ENCODE peak calls at places on chromosomes 5 and 9, in nine cellular contexts. H is body of pancreas, I is adrenal gland, D is uterus, C is heart left ventricle, V is HCT116, O is sigmoid colon, S is suprapubic skin, A is ovary. F is an unnamed sample.

GRCh38 chr5:87400305-87400899 is 12.3 kb downstream of the CCNH start:
- DNase-seq in S (no peak), C (no peak), V (peak), I (no peak), H (no peak), A (no peak), O (no peak), D (no peak), F (no peak)

GRCh38 chr9:96006296-96006890 is 130.9 kb downstream of the ERCC6L2 start:
- DNase-seq in S (no peak), C (no peak), A (no peak), V (no peak), O (no peak), D (no peak), I (no peak), H (no peak), F (no peak)

GRCh38 chr9:107348836-107349235 is 65.8 kb downstream of the RAD23B start:
- DNase-seq in A (no peak), I (no peak), H (no peak), V (no peak), C (no peak), S (no peak), D (no peak), O (no peak), F (no peak)

GRCh38 chr5:66408561-66408960 is 187.6 kb upstream of the MAST4 start:
- DNase-seq in D (no peak), I (no peak), H (no peak), O (no peak), V (no peak), C (no peak), A (no peak), S (no peak), F (no peak)

GRCh38 chr9:134056483-134057310 is 11.1 kb downstream of the BRD3 start:
- DNase-seq in S (no peak), D (no peak), C (peak), O (peak), V (no peak), A (no peak), I (no peak), H (peak), F (peak)

GRCh38 chr5:161966544-161966943 is 101.0 kb upstream of the GABRG2 start:
- DNase-seq in A (no peak), V (no peak), H (no peak), I (no peak), C (no peak), D (no peak), O (no peak), S (no peak), F (no peak)

GRCh38 chr9:14652729-14653377 is 40.4 kb downstream of the ZDHHC21 start:
- DNase-seq in O (no peak), I (no peak), A (no peak), V (no peak), C (no peak), S (no peak), D (no peak), H (no peak), F (no peak)

GRCh38 chr5:67941750-67942450 is 273.7 kb upstream of the PIK3R1 start:
- DNase-seq in D (no peak), C (no peak), A (no peak), S (no peak), I (no peak), H (no peak), O (no peak), V (no peak), F (no peak)

GRCh38 chr9:126401107-126401506 is 74.5 kb downstream of the MVB12B start:
- DNase-seq in A (no peak), D (no peak), I (no peak), C (peak), H (no peak), O (no peak), S (no peak), V (no peak), F (no peak)

GRCh38 chr5:124661317-124662141 is 84.9 kb downstream of the ZNF608 start:
- DNase-seq in I (no peak), O (no peak), D (no peak), H (peak), C (no peak), V (peak), A (peak), S (no peak), F (no peak)

GRCh38 chr9:136327313-136327971 is at the start of gene GPSM1:
- DNase-seq in V (no peak), I (no peak), C (peak), S (no peak), O (peak), A (peak), D (peak), H (peak), F (no peak)

GRCh38 chr5:87787640-87788039 is 374.9 kb upstream of the CCNH start:
- DNase-seq in I (no peak), S (no peak), H (no peak), V (no peak), D (no peak), A (no peak), C (no peak), O (no peak), F (no peak)

GRCh38 chr5:95956900-95957293 is 4.8 kb downstream of the ELL2 start:
- DNase-seq in A (no peak), O (no peak), C (no peak), I (no peak), S (no peak), H (no peak), V (no peak), D (no peak), F (no peak)

GRCh38 chr9:136138566-136138965 is 19.9 kb upstream of the TMEM250 start:
- DNase-seq in C (no peak), A (no peak), H (no peak), V (peak), O (no peak), S (no peak), D (no peak), I (no peak), F (no peak)

GRCh38 chr5:156379198-156379597 is 52.2 kb downstream of the SGCD start:
- DNase-seq in A (no peak), C (no peak), H (no peak), D (no peak), O (no peak), V (no peak), S (no peak), I (no peak), F (no peak)

GRCh38 chr5:166499452-166500240 is 1791.8 kb upstream of the WWC1 start:
- DNase-seq in D (no peak), H (no peak), A (no peak), O (no peak), S (no peak), V (no peak), C (no peak), I (no peak), F (no peak)

DNA sequence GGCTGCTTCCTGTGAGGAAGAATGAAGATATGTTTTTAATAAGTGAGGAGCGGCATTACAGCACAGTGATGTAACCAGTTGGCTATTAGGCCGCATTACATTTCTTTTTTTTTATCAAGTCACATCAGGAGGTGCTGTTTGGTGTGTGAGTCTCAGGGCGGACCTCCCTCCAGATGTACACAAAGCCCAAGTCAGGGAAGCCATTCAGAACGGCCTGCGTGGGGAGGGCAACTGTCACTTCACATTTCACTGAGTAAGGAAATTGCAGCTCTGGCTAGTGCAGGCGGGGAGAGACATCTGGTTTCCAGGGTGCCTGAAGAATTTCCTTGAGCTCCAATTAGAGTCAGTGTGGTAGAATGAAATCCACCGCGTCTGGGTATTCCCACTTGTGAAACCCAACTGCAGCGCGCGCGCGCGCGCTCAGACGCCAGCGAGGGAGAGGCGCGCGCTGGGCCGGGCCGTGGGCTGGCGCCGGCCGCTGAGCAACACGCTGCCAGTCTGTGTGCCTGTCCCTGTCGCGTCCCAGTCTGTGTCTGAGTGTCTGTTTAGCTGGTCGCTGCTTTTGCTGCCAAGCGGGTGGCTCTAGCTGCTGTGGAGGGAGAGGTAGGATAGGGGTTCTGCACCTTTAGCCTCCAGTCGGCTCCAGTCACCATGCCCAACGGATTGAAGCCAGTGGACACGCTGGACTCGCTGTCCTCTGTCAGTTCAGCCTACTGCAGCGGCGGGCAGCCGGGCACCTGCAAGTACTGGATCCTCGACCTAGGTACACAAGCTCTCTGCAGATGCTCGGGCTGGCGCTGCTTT is 140.8 kb upstream of the OTULINL start:
- DNase-seq in D (peak), A (peak), H (no peak), S (no peak), O (peak), C (peak), V (no peak), I (no peak), F (no peak)
- TF ChIP-seq POLR2A in D (no peak), A (peak), H (peak), S (peak), O (peak), C (no peak), V (no peak), I (no peak), F (no peak)

DNA sequence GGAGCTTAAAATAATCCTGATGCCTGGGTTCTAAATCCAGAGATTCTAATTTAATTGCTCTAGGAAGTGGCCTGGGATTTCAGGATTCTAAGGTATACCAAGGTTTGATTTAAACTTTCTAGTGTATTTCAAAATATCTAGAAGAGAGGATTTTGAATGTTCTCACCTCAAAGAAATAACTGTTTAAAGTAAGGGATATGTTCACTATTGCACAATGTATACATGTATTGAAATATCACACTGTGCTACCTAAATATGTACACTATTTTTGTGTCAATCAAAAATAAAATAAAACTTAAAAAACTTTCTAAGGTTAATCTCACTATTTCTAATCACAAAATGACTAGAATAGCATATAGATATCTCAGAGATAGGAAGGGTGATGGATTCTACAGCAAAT is 34.0 kb downstream of the TNFSF8 start:
- DNase-seq in O (no peak), I (no peak), H (no peak), V (no peak), D (no peak), S (no peak), C (no peak), A (no peak), F (no peak)
- H3K27ac ChIP-seq in O (peak), I (no peak), H (no peak), V (no peak), D (no peak), S (no peak), C (no peak), A (no peak), F (no peak)

GRCh38 chr5:76775921-76776320 is 42.9 kb upstream of the F2RL1 start:
- DNase-seq in I (no peak), H (no peak), A (no peak), S (peak), D (no peak), O (no peak), C (no peak), V (no peak), F (no peak)
- TF ChIP-seq POLR2A in I (no peak), H (no peak), A (no peak), S (no peak), D (no peak), O (no peak), C (no peak), V (no peak), F (no peak)

GRCh38 chr9:113522419-113522818 is 58.9 kb downstream of the RGS3 start:
- DNase-seq in V (no peak), I (no peak), S (no peak), D (no peak), O (no peak), A (no peak), C (no peak), H (no peak), F (no peak)

GRCh38 chr9:113521693-113522260 is 58.2 kb downstream of the RGS3 start:
- DNase-seq in H (no peak), D (no peak), V (no peak), C (no peak), I (no peak), O (no peak), A (no peak), S (no peak), F (no peak)

GRCh38 chr9:113520109-113520642 is 56.6 kb downstream of the RGS3 start:
- DNase-seq in V (no peak), H (peak), S (no peak), A (no peak), O (no peak), D (no peak), I (no peak), C (no peak), F (no peak)

GRCh38 chr9:113516840-113517577 is 53.5 kb downstream of the RGS3 start:
- DNase-seq in C (no peak), O (no peak), A (no peak), I (no peak), V (no peak), H (no peak), D (no peak), S (no peak), F (peak)

GRCh38 chr9:113519401-113520108 is 56.0 kb downstream of the RGS3 start:
- DNase-seq in S (no peak), V (no peak), I (no peak), O (no peak), C (no peak), D (no peak), H (no peak), A (no peak), F (no peak)
- H3K27ac ChIP-seq in S (no peak), V (no peak), I (no peak), O (peak), C (peak), D (peak), H (peak), A (no peak), F (peak)

DNA sequence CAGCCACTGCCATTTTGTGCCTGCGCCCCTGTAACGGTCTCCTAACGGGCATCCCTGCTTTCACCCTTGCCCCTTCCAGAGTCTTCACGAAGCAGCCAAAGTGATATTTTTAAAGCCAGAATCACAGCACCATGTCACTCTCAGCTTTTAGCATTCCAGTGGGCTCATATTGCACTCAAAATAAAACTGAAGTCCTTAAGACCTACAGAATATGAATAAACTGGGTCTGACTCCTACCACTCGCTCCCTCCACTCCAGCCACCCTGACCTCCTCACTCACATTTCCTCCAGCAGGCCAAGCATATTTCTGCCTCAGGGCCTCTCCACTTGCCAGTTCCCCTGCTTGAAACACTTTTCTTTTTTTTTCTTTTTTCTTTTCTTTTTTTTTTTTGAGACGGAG is 2.4 kb upstream of the PDLIM7 start:
- DNase-seq in C (no peak), V (no peak), D (no peak), A (no peak), I (no peak), S (no peak), H (no peak), O (no peak), F (no peak)
- TF ChIP-seq POLR2A in C (no peak), V (no peak), D (no peak), A (no peak), I (no peak), S (no peak), H (no peak), O (no peak), F (no peak)

GRCh38 chr5:127030259-127031146 is at the start of gene MARCHF3:
- DNase-seq in C (peak), S (peak), I (peak), O (peak), H (peak), D (peak), A (peak), V (peak), F (peak)

GRCh38 chr5:127029513-127030258 is 672 bp downstream of the MARCHF3 start:
- DNase-seq in O (peak), V (peak), A (peak), C (peak), S (peak), H (peak), D (peak), I (peak), F (peak)

GRCh38 chr5:127031863-127032232 is 1.5 kb upstream of the MARCHF3 start:
- DNase-seq in A (no peak), S (no peak), C (no peak), I (no peak), O (no peak), V (no peak), D (no peak), H (no peak), F (no peak)

GRCh38 chr5:127028822-127029457 is 1.4 kb downstream of the MARCHF3 start:
- DNase-seq in S (no peak), C (no peak), H (peak), V (no peak), O (no peak), I (peak), A (peak), D (no peak), F (peak)

DNA sequence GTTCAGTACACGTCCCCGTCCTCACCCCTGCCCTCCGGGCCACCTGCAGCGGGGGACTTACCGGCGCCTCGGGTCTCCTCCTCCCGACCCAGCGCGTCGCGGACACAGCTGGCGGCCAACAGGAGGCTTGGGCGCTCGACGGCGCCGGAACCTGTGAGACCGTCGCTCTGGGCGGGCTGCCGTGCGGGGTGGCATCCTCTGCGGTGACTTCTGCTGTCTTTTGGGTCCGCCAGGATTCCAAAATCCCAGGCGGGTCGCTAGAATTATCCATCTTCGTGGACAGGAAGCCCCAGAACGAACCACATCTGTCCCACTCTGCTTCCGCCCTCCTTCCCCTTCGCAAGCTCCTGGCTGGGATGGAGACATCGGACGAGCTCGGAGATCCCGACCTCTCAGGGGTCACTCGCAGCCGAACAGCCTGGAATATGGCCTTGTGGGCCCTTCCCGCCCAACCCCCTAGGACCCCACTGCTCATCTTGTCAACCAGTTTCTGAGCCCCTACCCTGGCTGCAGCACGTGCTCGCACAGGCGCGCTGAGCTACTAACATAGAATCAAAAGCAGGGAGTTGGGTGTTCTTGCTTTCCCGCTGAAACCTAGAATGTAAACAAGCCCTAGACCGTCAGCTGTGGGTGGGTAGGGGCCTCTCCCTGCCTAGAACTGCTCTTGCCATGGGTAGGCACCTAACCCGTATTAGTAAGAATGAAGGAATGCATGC is 947 bp upstream of the MARCHF3 start:
- DNase-seq in H (no peak), D (no peak), A (peak), O (no peak), V (no peak), S (no peak), C (peak), I (peak), F (peak)
- H3K27ac ChIP-seq in H (no peak), D (peak), A (no peak), O (peak), V (peak), S (peak), C (peak), I (peak), F (peak)

GRCh38 chr9:82922686-82923085 is 140.3 kb downstream of the RASEF start:
- DNase-seq in A (no peak), V (no peak), O (no peak), S (no peak), I (no peak), H (no peak), D (no peak), C (no peak), F (no peak)
- TF ChIP-seq POLR2A in A (no peak), V (no peak), O (no peak), S (no peak), I (no peak), H (no peak), D (no peak), C (no peak), F (no peak)

GRCh38 chr5:138934971-138935370 is 59.8 kb upstream of the LRRTM2 start:
- DNase-seq in V (no peak), O (no peak), H (no peak), D (no peak), A (no peak), S (no peak), C (no peak), I (no peak), F (no peak)

GRCh38 chr5:138937392-138938387 is 62.6 kb upstream of the LRRTM2 start:
- DNase-seq in D (no peak), C (no peak), H (no peak), V (no peak), I (no peak), O (no peak), A (no peak), S (no peak), F (no peak)

GRCh38 chr5:138936968-138937345 is 61.8 kb upstream of the LRRTM2 start:
- DNase-seq in I (no peak), V (no peak), S (no peak), A (no peak), C (no peak), O (no peak), H (no peak), D (no peak), F (no peak)

GRCh38 chr5:138935466-138935865 is 60.3 kb upstream of the LRRTM2 start:
- DNase-seq in A (no peak), I (no peak), H (no peak), V (no peak), D (no peak), C (no peak), O (no peak), S (no peak), F (no peak)

GRCh38 chr5:138936225-138936967 is 61.3 kb upstream of the LRRTM2 start:
- DNase-seq in O (no peak), I (no peak), D (no peak), A (no peak), H (no peak), S (no peak), V (no peak), C (no peak), F (no peak)
- H3K27ac ChIP-seq in O (peak), I (peak), D (no peak), A (no peak), H (no peak), S (no peak), V (no peak), C (peak), F (no peak)